ENCODE peak calls at places on chromosomes 7 and 10, in nine cellular contexts. M, X, I, G, R, Y, V, U and Q are unnamed samples. For H3K9me3, the result is how much of the 10 kb centered on the place peaks cover.

GRCh38 chr10:79159785-79160184 is 91.0 kb downstream of the ZMIZ1 start:
- DNase-seq in M (no peak), X (peak), I (no peak), G (no peak), R (no peak), Y (peak), V (no peak), U (no peak), Q (no peak)

GRCh38 chr10:122323941-122324675 is 50.4 kb upstream of the PLEKHA1 start:
- DNase-seq in M (no peak), X (no peak), I (no peak), G (no peak), R (peak), Y (no peak), V (no peak), U (no peak), Q (no peak)

GRCh38 chr7:53191836-53192443 is 156.5 kb downstream of the POM121L12 start:
- DNase-seq in M (no peak), X (no peak), I (no peak), G (no peak), R (no peak), Y (no peak), V (no peak), U (no peak), Q (no peak)

GRCh38 chr10:5079306-5079830 is 14.8 kb upstream of the AKR1C3 start:
- DNase-seq in M (no peak), X (no peak), I (no peak), G (no peak), R (no peak), Y (no peak), V (no peak), U (no peak), Q (no peak)

GRCh38 chr7:40231796-40232195 is 97.0 kb downstream of the SUGCT start:
- DNase-seq in M (no peak), X (no peak), I (no peak), G (no peak), R (no peak), Y (no peak), V (no peak), U (no peak), Q (no peak)

GRCh38 chr10:104284783-104285182 is 15.8 kb downstream of the GSTO2 start:
- DNase-seq in M (no peak), X (no peak), I (no peak), G (no peak), R (no peak), Y (no peak), V (no peak), U (no peak), Q (no peak)

GRCh38 chr7:37045786-37046185 is 321.5 kb upstream of the AOAH start:
- DNase-seq in M (no peak), X (no peak), I (no peak), G (no peak), R (no peak), Y (no peak), V (no peak), U (no peak), Q (no peak)

GRCh38 chr7:138726288-138726687 is 25.1 kb upstream of the SVOPL start:
- DNase-seq in M (no peak), X (no peak), I (no peak), G (no peak), R (no peak), Y (no peak), V (no peak), U (no peak), Q (no peak)

GRCh38 chr10:89159761-89160160 is 47.4 kb downstream of the CH25H start:
- DNase-seq in M (no peak), X (no peak), I (no peak), G (no peak), R (no peak), Y (no peak), V (no peak), U (no peak), Q (no peak)

DNA sequence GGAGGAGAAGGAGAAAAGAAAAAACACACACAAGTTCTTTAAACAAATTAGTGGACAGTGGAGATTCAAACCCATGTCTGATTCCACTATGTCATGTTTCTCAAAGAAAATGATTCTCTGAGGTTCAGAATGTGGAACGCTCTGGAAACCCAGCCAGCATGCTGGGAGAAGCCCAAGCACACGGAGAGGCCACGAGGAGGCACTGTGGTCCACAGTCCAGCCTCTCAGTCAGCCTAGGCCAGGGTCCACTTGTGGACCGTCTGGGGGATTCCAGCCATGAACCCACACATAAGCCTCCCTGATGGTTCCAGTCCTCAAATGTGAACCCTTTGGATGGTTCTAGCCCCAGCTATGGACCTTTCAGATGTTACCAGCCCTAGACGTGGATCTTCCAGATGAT is 73.4 kb downstream of the CAV1 start:
- DNase-seq in M (no peak), X (no peak), I (no peak), G (no peak), R (peak), Y (no peak), V (no peak), U (no peak), Q (no peak)
- TF ChIP-seq CTCF in M (peak), X (no peak), I (no peak), G (no peak), R (peak), Y (peak), V (peak), U (no peak), Q (peak)

GRCh38 chr10:98339790-98340189 is 71.8 kb upstream of the LOXL4 start:
- DNase-seq in M (peak), X (no peak), I (no peak), G (no peak), R (no peak), Y (no peak), V (no peak), U (no peak), Q (no peak)
- H3K9me3 ChIP-seq in M (under half), X (under half), I (under half), G (under half), R (under half), Y (under half), V (under half), U (under half), Q (under half)

DNA sequence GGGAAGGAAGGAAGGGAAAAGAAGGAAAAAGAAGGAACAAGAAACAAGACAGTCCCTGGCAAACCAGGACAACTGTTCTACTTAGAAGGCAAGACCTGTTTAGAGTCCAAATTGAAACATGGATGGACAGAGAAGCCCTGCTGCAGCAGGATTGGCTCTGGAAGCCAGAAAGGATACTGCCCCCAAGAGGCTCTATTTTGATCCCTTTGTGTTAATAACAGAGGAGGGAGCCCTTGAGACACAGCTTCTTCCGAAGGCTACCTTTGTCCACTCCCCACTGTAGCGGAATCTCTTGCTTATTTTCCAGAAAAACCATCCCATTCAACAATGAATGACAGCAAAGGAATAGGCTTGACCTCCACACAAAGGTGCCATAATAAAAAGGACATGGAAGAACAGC is 120.3 kb upstream of the FOXK1 start:
- DNase-seq in M (no peak), X (no peak), I (no peak), G (no peak), R (peak), Y (no peak), V (no peak), U (no peak), Q (no peak)
- TF ChIP-seq CTCF in M (no peak), X (no peak), I (no peak), G (no peak), R (peak), Y (no peak), V (no peak), U (no peak), Q (peak)

GRCh38 chr10:1420663-1421362 is 316.5 kb downstream of the ADARB2 start:
- DNase-seq in M (peak), X (peak), I (peak), G (peak), R (peak), Y (no peak), V (no peak), U (peak), Q (peak)
- H3K9me3 ChIP-seq in M (under half), X (under half), I (under half), G (under half), R (under half), Y (under half), V (under half), U (under half), Q (under half)

GRCh38 chr10:74246495-74246894 is 95.5 kb downstream of the ADK start:
- DNase-seq in M (no peak), X (no peak), I (no peak), G (no peak), R (no peak), Y (no peak), V (no peak), U (no peak), Q (no peak)
- TF ChIP-seq CTCF in M (no peak), X (no peak), I (no peak), G (no peak), R (no peak), Y (no peak), V (no peak), U (no peak), Q (no peak)

GRCh38 chr7:158141221-158141582 is 446.4 kb downstream of the PTPRN2 start:
- DNase-seq in M (no peak), X (no peak), I (no peak), G (no peak), R (no peak), Y (no peak), V (peak), U (no peak), Q (no peak)

GRCh38 chr7:158139499-158139898 is 448.1 kb downstream of the PTPRN2 start:
- DNase-seq in M (no peak), X (no peak), I (no peak), G (no peak), R (no peak), Y (no peak), V (peak), U (no peak), Q (no peak)

GRCh38 chr7:158141806-158142518 is 445.7 kb downstream of the PTPRN2 start:
- DNase-seq in M (no peak), X (no peak), I (no peak), G (no peak), R (no peak), Y (no peak), V (peak), U (no peak), Q (no peak)

GRCh38 chr7:158142657-158143056 is 445.0 kb downstream of the PTPRN2 start:
- DNase-seq in M (no peak), X (no peak), I (no peak), G (no peak), R (no peak), Y (no peak), V (peak), U (no peak), Q (no peak)

DNA sequence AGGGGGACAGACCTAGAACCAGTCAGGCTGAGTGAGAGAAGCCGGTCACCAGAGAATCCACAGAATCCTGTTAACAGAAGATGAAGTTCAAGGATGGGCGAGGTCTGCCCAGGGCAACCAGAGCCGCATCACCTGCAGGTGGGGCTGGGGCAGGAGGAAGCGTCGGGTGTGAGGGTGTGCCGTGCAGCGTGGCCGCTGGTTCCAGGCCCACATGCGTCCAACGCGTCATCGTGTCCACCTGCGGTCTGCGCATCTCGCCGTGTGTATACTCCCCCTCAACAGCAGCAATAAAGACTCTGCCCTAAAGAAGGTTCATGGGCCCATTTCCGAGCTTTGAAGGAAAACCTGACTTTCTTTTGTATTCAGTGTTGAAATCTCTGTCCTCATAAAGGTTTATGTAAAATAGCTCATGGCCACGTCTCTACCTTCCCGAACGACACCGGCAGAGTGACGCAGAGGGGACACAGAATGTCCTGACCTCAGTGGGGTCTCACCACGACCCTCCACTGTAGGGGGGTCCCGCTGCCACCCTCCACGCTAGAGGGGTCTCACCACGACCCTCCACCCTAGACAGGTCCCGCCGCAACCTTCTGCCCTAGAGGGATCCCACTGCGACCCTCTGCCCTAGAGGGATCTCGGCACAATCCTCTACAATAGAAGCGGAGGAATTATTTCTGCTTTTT is 446.9 kb downstream of the PTPRN2 start:
- DNase-seq in M (no peak), X (no peak), I (no peak), G (no peak), R (no peak), Y (no peak), V (peak), U (no peak), Q (no peak)
- H3K9me3 ChIP-seq in M (under half), X (under half), I (under half), G (under half), R (under half), Y (under half), V (under half), U (under half), Q (under half)

DNA sequence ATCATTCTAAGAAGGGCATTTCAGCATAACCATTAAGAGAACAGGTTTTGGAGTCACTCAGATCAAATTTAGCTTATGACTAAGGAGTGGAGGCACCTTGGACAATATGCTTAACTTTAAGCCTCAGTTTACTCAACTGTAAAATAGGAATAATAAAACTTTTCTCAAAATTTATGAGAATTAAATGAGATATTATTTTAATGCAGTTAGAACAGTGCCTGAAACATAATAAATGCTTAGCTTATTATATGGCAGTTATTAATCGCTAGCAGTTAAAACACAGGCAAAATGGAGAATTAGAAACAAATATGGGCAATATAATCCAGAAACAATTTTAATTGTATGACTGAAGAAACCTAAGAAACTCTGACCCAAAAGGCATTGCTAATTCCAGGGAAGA is 2.9 kb upstream of the AUTS2 start:
- DNase-seq in M (no peak), X (no peak), I (no peak), G (no peak), R (no peak), Y (no peak), V (no peak), U (no peak), Q (no peak)
- TF ChIP-seq CTCF in M (no peak), X (no peak), I (no peak), G (no peak), R (no peak), Y (no peak), V (no peak), U (no peak), Q (no peak)

DNA sequence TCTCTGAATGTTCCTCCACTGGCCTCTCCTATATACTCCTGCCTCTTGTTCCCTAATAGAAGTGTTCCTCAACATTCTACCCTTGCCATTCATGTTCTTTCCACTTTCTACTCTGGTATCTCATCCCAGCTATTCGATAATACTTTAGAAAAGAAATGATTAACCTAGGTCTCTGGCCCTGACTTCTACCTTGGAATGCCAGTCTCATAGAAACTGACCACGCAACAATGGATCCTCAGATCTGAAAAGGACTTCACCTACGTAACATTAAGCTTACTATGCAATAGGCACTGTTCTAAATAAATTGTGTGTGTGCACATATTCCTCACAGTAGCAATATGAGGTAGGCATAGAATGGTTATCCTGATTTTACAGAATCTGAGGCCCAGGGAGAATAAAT is 234.5 kb downstream of the DNAJC1 start:
- DNase-seq in M (no peak), X (no peak), I (no peak), G (no peak), R (no peak), Y (no peak), V (no peak), U (no peak), Q (no peak)
- H3K9me3 ChIP-seq in M (under half), X (under half), I (under half), G (under half), R (under half), Y (under half), V (under half), U (under half), Q (under half)

DNA sequence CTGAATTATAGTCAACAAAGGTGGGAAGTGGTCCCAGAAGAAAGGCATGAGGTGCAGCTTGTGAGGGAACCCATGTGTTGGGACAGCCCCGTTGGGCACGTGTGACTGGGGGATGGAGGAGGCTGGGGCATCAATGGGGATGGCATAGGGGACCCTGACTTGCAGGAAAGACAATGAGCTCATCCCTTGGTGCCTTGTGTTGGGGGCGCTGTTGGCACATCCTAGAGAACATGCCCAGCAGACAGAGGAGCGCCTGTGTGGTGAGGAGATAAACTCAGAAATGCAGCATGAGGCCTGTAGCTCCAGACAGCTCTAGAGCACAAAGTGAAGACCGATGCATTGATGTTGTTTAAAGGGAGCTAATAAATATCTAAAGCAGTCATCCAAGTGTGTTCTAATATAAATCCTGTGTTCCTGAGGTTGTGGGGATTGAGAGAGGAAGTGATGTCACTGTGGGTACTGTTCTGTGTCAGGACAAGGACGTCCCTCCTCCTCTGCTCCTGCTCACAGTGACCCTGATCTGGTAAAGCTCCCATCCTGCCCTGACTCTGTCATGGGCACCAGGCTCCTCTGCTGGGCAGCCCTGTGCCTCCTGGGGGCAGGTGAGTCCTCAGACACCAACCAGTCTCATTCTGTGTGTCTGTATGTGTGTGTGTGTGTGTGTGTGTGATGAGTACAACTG is 126.1 kb upstream of the PRSS58 start:
- DNase-seq in M (no peak), X (no peak), I (no peak), G (no peak), R (no peak), Y (no peak), V (no peak), U (no peak), Q (no peak)
- TF ChIP-seq CTCF in M (no peak), X (no peak), I (no peak), G (no peak), R (no peak), Y (no peak), V (no peak), U (no peak), Q (no peak)